ENCODE peak calls at places on chromosomes 11 and 22, in ten cellular contexts. M, Z, G, H, N, U, O, B, E and C are unnamed samples.

GRCh38 chr22:24994070-24994763 is 41.7 kb downstream of the KIAA1671 start:
- DNase-seq in O (peak), E (no peak), H (no peak), N (no peak), B (no peak), Z (no peak), G (peak), U (no peak), M (no peak), C (no peak)

GRCh38 chr11:19594326-19594725 is 118.3 kb upstream of the NAV2 start:
- DNase-seq in U (no peak), O (no peak), H (no peak), Z (no peak), E (no peak), B (no peak), M (no peak), N (no peak), G (no peak), C (peak)

GRCh38 chr22:34278121-34278520 is 357.8 kb upstream of the LARGE1 start:
- DNase-seq in N (no peak), G (no peak), H (no peak), U (no peak), E (no peak), O (no peak), B (no peak), M (no peak), Z (no peak), C (no peak)

GRCh38 chr11:74726547-74727182 is 4.6 kb downstream of the CHRDL2 start:
- DNase-seq in G (peak), H (peak), M (peak), E (peak), O (peak), N (peak), U (peak), Z (peak), B (peak), C (no peak)

GRCh38 chr11:65204646-65205601 is 23.2 kb downstream of the CAPN1 start:
- DNase-seq in M (no peak), U (no peak), H (peak), B (peak), G (peak), Z (peak), N (peak), E (peak), O (peak), C (no peak)

GRCh38 chr11:10990160-10990559 is 132.3 kb upstream of the ZBED5 start:
- DNase-seq in U (no peak), B (no peak), H (no peak), Z (no peak), E (no peak), G (no peak), M (no peak), N (no peak), O (no peak), C (no peak)

GRCh38 chr11:128825050-128825806 is 41.9 kb downstream of the KCNJ1 start:
- DNase-seq in M (no peak), E (no peak), G (no peak), O (no peak), Z (peak), N (no peak), H (no peak), U (no peak), B (no peak), C (no peak)

GRCh38 chr11:697028-697491 is 1.4 kb downstream of the TMEM80 start:
- DNase-seq in U (no peak), H (no peak), M (no peak), G (peak), B (peak), N (no peak), Z (no peak), O (no peak), E (no peak), C (no peak)

GRCh38 chr11:33893711-33894401 is 2.0 kb upstream of the LMO2 start:
- DNase-seq in G (peak), E (no peak), M (no peak), B (no peak), U (peak), N (no peak), Z (no peak), H (no peak), O (no peak), C (no peak)

GRCh38 chr22:47210112-47210657 is 447.7 kb downstream of the TBC1D22A start:
- DNase-seq in U (no peak), M (no peak), Z (peak), O (no peak), E (peak), N (no peak), G (no peak), H (no peak), B (no peak), C (no peak)

GRCh38 chr22:31094741-31095140 is 12.6 kb downstream of the SELENOM start:
- DNase-seq in M (no peak), Z (no peak), O (no peak), H (no peak), E (no peak), U (no peak), G (no peak), B (no peak), N (no peak), C (no peak)

GRCh38 chr11:118111019-118111743 is 24.4 kb upstream of the SMIM35 start:
- DNase-seq in Z (no peak), G (no peak), O (no peak), E (no peak), U (no peak), H (no peak), M (no peak), B (no peak), N (peak), C (no peak)

GRCh38 chr22:46934746-46935491 is 172.5 kb downstream of the TBC1D22A start:
- DNase-seq in H (no peak), B (no peak), G (peak), M (no peak), Z (no peak), E (no peak), O (no peak), U (no peak), N (no peak), C (no peak)

GRCh38 chr11:36885154-36885553 is 287.1 kb upstream of the RAG2 start:
- DNase-seq in U (no peak), Z (no peak), O (no peak), B (no peak), H (no peak), E (no peak), N (no peak), G (no peak), M (no peak), C (no peak)

DNA sequence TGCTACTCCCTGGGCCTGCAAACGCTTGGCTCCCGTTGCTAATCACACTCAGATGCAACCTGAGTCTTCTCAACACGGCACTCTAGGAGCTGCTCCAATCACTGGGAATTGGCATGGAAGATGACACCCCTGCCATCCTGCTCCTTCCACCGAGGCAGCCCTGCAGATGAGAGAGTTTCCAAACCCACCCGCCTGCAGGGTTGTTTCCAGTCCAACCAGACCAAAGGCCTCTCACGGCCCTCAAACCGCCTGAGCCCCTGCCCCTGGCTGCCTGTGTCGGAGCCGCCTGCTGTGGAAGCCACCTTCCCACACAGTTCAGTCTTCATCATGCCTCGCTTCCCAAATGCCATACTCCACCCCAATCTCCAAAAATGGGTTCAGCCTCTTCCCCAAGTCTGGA is 36.8 kb upstream of the TP53I11 start:
- DNase-seq in B (no peak), M (no peak), E (no peak), N (no peak), G (no peak), U (no peak), Z (no peak), O (no peak), H (peak), C (peak)
- H3K27ac ChIP-seq in B (no peak), M (no peak), E (no peak), N (no peak), G (no peak), U (no peak), Z (no peak), O (no peak), H (no peak), C (no peak)

DNA sequence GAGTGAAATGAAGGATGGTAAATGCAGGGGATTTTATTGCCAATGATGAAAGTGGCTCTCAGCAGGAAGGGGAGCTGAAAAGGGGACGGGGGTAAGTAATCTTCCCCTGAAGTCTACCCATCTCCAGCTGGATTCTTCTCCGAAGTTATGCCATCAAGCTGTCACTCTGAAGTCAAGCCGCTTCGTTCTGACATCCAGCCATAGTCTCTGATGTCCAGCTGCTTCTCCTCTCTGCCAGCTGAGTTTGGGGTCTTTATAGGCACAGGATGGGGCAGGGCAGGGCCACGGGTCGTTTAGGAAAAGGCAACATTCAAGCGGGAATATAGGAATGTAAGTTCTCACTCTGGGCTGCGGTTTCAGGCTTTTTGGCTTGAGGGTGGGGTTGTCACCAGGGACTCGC is 181.9 kb upstream of the ANO3 start:
- DNase-seq in Z (no peak), H (no peak), E (no peak), N (no peak), U (no peak), O (no peak), G (no peak), M (no peak), B (no peak), C (no peak)
- TF ChIP-seq CTCF in Z (no peak), H (no peak), E (no peak), N (no peak), U (no peak), O (no peak), G (no peak), M (no peak), B (no peak), C (no peak)

GRCh38 chr11:101442171-101442570 is 141.6 kb downstream of the TRPC6 start:
- DNase-seq in U (no peak), M (no peak), O (no peak), H (no peak), E (no peak), N (no peak), G (peak), B (no peak), Z (no peak), C (no peak)

GRCh38 chr11:101439488-101439887 is 144.3 kb downstream of the TRPC6 start:
- DNase-seq in M (no peak), Z (no peak), G (no peak), H (no peak), O (no peak), N (no peak), E (no peak), U (no peak), B (no peak), C (no peak)

GRCh38 chr11:101442936-101443521 is 140.8 kb downstream of the TRPC6 start:
- DNase-seq in H (no peak), U (no peak), Z (no peak), B (no peak), E (no peak), N (no peak), M (no peak), G (no peak), O (no peak), C (no peak)

GRCh38 chr11:101444164-101444563 is 139.6 kb downstream of the TRPC6 start:
- DNase-seq in E (no peak), Z (no peak), N (no peak), U (no peak), O (no peak), B (no peak), M (no peak), G (no peak), H (no peak), C (no peak)

DNA sequence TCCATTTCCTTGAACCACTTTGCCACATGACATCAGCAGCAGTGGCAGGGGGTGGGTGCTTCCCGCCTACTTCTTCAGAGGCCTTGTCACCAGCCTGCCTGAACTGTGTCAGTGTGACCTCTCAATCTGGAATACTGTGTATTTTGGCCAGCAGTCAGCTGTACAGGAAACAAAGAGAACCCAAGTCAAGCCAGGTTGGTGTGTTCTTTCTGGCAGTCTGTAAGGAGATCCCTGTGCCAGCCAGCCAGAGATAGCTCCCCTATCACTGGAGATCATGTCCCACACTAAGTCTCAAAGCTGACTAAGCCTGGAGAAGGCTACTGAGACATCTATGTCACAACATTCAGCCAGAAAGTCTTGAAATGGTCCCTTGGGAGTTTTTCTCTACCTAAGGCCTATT is 142.1 kb downstream of the TRPC6 start:
- DNase-seq in M (peak), H (no peak), Z (no peak), O (no peak), U (no peak), B (no peak), E (no peak), G (no peak), N (peak), C (peak)
- H3K27ac ChIP-seq in M (peak), H (peak), Z (peak), O (no peak), U (no peak), B (no peak), E (no peak), G (peak), N (peak), C (peak)

GRCh38 chr22:42907404-42908081 is 50.5 kb upstream of the ARFGAP3 start:
- DNase-seq in B (no peak), H (no peak), G (no peak), Z (no peak), E (no peak), U (no peak), N (no peak), O (no peak), M (no peak), C (no peak)

GRCh38 chr22:42908082-42908746 is 51.1 kb upstream of the ARFGAP3 start:
- DNase-seq in H (no peak), N (no peak), E (no peak), Z (no peak), B (no peak), O (no peak), M (no peak), U (no peak), G (no peak), C (no peak)

GRCh38 chr22:42912049-42912448 is 55.0 kb upstream of the ARFGAP3 start:
- DNase-seq in G (no peak), N (no peak), H (no peak), Z (no peak), B (no peak), U (no peak), E (no peak), M (no peak), O (no peak), C (no peak)

GRCh38 chr22:42909363-42910058 is 52.4 kb upstream of the ARFGAP3 start:
- DNase-seq in M (no peak), N (no peak), E (no peak), U (no peak), H (no peak), O (no peak), G (no peak), Z (no peak), B (no peak), C (no peak)

GRCh38 chr22:42910221-42910942 is 53.3 kb upstream of the ARFGAP3 start:
- DNase-seq in E (peak), O (no peak), N (no peak), B (no peak), Z (no peak), M (no peak), G (no peak), U (no peak), H (no peak), C (no peak)
- TF ChIP-seq CTCF in E (peak), O (no peak), N (no peak), B (no peak), Z (no peak), M (peak), G (no peak), U (no peak), H (no peak), C (no peak)

GRCh38 chr11:46949297-46949696 is 12.7 kb downstream of the CSTPP1 start:
- DNase-seq in N (no peak), M (no peak), O (no peak), E (no peak), Z (no peak), G (no peak), B (no peak), H (no peak), U (no peak), C (no peak)

GRCh38 chr11:46952553-46952952 is 16.0 kb downstream of the CSTPP1 start:
- DNase-seq in G (no peak), O (no peak), H (no peak), N (no peak), E (no peak), M (no peak), U (no peak), Z (no peak), B (no peak), C (no peak)

GRCh38 chr11:46947399-46948077 is 11.0 kb downstream of the CSTPP1 start:
- DNase-seq in Z (no peak), U (no peak), G (no peak), H (no peak), O (no peak), B (no peak), E (no peak), M (no peak), N (no peak), C (no peak)

GRCh38 chr11:46951864-46952263 is 15.3 kb downstream of the CSTPP1 start:
- DNase-seq in Z (no peak), U (no peak), O (no peak), M (no peak), B (no peak), E (no peak), G (peak), H (no peak), N (no peak), C (no peak)

DNA sequence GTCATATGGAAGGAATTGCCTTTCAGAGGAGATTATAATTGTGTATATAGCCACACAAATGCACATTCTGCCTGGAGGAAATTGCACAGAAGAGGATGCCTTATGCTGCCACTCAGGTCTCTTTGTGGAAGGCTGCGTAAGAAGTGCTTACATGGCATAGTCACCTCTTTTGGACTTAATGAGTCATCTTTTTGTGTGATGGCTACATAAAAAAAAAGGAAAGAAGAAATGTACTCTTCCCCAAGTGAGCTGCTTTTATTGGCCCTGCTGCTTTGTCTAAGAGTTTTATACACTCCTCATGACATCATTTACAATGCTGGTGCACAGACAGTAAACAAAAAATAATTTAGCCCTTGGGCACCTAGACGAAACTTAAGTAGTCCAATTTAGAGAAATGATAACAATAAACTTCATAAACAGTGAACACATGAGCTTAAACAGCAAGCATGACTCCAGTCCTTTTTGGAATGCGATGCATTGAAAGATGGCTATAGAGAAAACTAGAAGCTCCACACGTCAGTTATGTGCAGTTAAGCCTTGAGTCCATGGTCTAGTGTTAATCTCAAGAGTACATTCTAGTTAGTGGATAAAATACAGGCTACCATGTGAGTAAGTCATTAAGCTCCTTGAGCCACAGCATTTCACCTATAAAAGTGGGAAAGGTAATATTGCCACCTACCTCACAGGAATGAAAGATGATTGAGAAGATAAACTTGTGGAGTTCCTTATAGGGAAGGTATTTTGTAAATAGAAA is 12.0 kb downstream of the CSTPP1 start:
- DNase-seq in E (no peak), O (no peak), U (no peak), M (no peak), B (no peak), G (peak), H (no peak), N (no peak), Z (no peak), C (no peak)
- H3K27ac ChIP-seq in E (no peak), O (no peak), U (no peak), M (no peak), B (no peak), G (no peak), H (no peak), N (no peak), Z (no peak), C (no peak)